ENCODE peak calls at places on chromosomes 1 and 21, in eight cellular contexts. G is amniotic stem cell, L is adrenal gland, P is AG10803, I is bronchial epithelial cell, D is epithelial cell of prostate, V is foreskin fibroblast, O is nephron progenitor cell. M is an unnamed sample.

GRCh38 chr1:219692981-219693380 is 80.1 kb upstream of the ZC3H11B start:
- DNase-seq in G (no peak), L (no peak), P (no peak), I (no peak), D (no peak), V (peak), O (no peak), M (no peak)

GRCh38 chr1:200351826-200352549 is 57.8 kb downstream of the ZNF281 start:
- DNase-seq in G (peak), L (no peak), P (peak), I (peak), D (no peak), V (peak), O (no peak), M (peak)

GRCh38 chr1:43688594-43689000 is 18.7 kb upstream of the ST3GAL3 start:
- DNase-seq in G (no peak), L (peak), P (peak), I (peak), D (no peak), V (peak), O (no peak), M (no peak)

GRCh38 chr1:22412932-22413727 is 38.5 kb upstream of the ZBTB40 start:
- DNase-seq in G (no peak), L (peak), P (peak), I (peak), D (no peak), V (peak), O (no peak), M (peak)

GRCh38 chr1:34083974-34084373 is 81.1 kb downstream of the CSMD2 start:
- DNase-seq in G (no peak), L (no peak), P (no peak), I (no peak), D (no peak), V (no peak), O (no peak), M (no peak)

GRCh38 chr1:218664385-218665170 is 319.4 kb downstream of the TGFB2 start:
- DNase-seq in G (no peak), L (no peak), P (no peak), I (peak), D (no peak), V (peak), O (no peak), M (peak)

GRCh38 chr1:170887726-170888125 is 47.6 kb upstream of the MROH9 start:
- DNase-seq in G (no peak), L (no peak), P (no peak), I (no peak), D (no peak), V (no peak), O (no peak), M (no peak)

GRCh38 chr21:25806053-25806452 is 71.3 kb downstream of the GABPA start:
- DNase-seq in G (no peak), L (no peak), P (no peak), I (peak), D (peak), V (no peak), O (no peak), M (no peak)

GRCh38 chr1:2257245-2257627 is 29.1 kb downstream of the SKI start:
- DNase-seq in G (no peak), L (no peak), P (peak), I (no peak), D (no peak), V (no peak), O (no peak), M (no peak)

GRCh38 chr21:37358392-37358791 is 8.2 kb upstream of the DYRK1A start:
- DNase-seq in G (no peak), L (no peak), P (no peak), I (peak), D (no peak), V (peak), O (no peak), M (no peak)

GRCh38 chr1:159008744-159009188 is 941 bp upstream of the IFI16 start:
- DNase-seq in G (no peak), L (no peak), P (peak), I (no peak), D (no peak), V (peak), O (no peak), M (no peak)

GRCh38 chr1:46118856-46119255 is 13.6 kb downstream of the PIK3R3 start:
- DNase-seq in G (no peak), L (no peak), P (no peak), I (no peak), D (no peak), V (no peak), O (no peak), M (no peak)

GRCh38 chr1:174040387-174040786 is 18.2 kb upstream of the RC3H1 start:
- DNase-seq in G (peak), L (peak), P (peak), I (peak), D (peak), V (peak), O (no peak), M (peak)

GRCh38 chr1:3501856-3502665 is 47.6 kb downstream of the ARHGEF16 start:
- DNase-seq in G (no peak), L (peak), P (no peak), I (peak), D (no peak), V (peak), O (peak), M (peak)

GRCh38 chr1:156914440-156914856 is 6.0 kb upstream of the LRRC71 start:
- DNase-seq in G (no peak), L (no peak), P (no peak), I (no peak), D (no peak), V (peak), O (no peak), M (no peak)

GRCh38 chr1:96473791-96474452 is 247.7 kb upstream of the PTBP2 start:
- DNase-seq in G (peak), L (no peak), P (peak), I (peak), D (peak), V (peak), O (no peak), M (peak)

GRCh38 chr1:12049625-12050024 is 13.5 kb upstream of the TNFRSF8 start:
- DNase-seq in G (no peak), L (no peak), P (no peak), I (no peak), D (no peak), V (no peak), O (no peak), M (no peak)

GRCh38 chr1:234699795-234700665 is 90.1 kb upstream of the IRF2BP2 start:
- DNase-seq in G (no peak), L (peak), P (peak), I (peak), D (no peak), V (peak), O (no peak), M (peak)

GRCh38 chr1:205569411-205570172 is 62.2 kb downstream of the ELK4 start:
- DNase-seq in G (no peak), L (no peak), P (no peak), I (no peak), D (no peak), V (no peak), O (peak), M (no peak)

GRCh38 chr1:62076286-62076685 is 118.4 kb upstream of the L1TD1 start:
- DNase-seq in G (no peak), L (no peak), P (peak), I (peak), D (peak), V (peak), O (no peak), M (peak)

GRCh38 chr1:167722152-167722869 is 529 bp downstream of the MPZL1 start:
- DNase-seq in G (peak), L (peak), P (no peak), I (peak), D (no peak), V (peak), O (peak), M (peak)

GRCh38 chr1:76998582-76999189 is 131.4 kb downstream of the ST6GALNAC5 start:
- DNase-seq in G (peak), L (no peak), P (peak), I (peak), D (peak), V (peak), O (no peak), M (peak)

GRCh38 chr21:34615487-34615814 is 538 bp upstream of the RCAN1 start:
- DNase-seq in G (no peak), L (no peak), P (no peak), I (peak), D (no peak), V (no peak), O (no peak), M (no peak)